ENCODE peak calls at places on chromosomes 4 and X, in seven cellular contexts. B, A, R, C, G, Q and J are unnamed samples.

GRCh38 chrX:110086916-110087484 is 84.1 kb downstream of the TMEM164 start:
- DNase-seq in A (no peak), B (no peak), R (peak), G (peak), Q (no peak), C (no peak), J (no peak)

GRCh38 chrX:23752740-23753435 is 9.8 kb upstream of the ACOT9 start:
- DNase-seq in R (no peak), B (no peak), G (no peak), C (no peak), A (no peak), Q (no peak), J (no peak)

GRCh38 chr4:153523941-153524386 is 57.8 kb downstream of the TMEM131L start:
- DNase-seq in A (no peak), B (no peak), G (no peak), Q (no peak), C (no peak), R (no peak), J (no peak)

GRCh38 chrX:50594788-50595187 is 124.2 kb upstream of the DGKK start:
- DNase-seq in R (no peak), G (no peak), C (no peak), A (no peak), B (no peak), Q (peak), J (no peak)

GRCh38 chrX:133461226-133461625 is 45.9 kb upstream of the GPC4 start:
- DNase-seq in A (no peak), C (no peak), R (no peak), G (no peak), B (no peak), Q (no peak), J (no peak)

GRCh38 chr4:25236971-25237370 is 3.1 kb downstream of the PI4K2B start:
- DNase-seq in G (no peak), C (no peak), B (no peak), A (no peak), Q (no peak), R (no peak), J (no peak)

GRCh38 chrX:55818673-55819375 is 101.3 kb downstream of the RRAGB start:
- DNase-seq in A (no peak), G (no peak), R (no peak), C (no peak), Q (no peak), B (no peak), J (no peak)

GRCh38 chr4:106034205-106034604 is 138.9 kb downstream of the NPNT start:
- DNase-seq in Q (no peak), A (no peak), C (no peak), G (no peak), B (no peak), R (no peak), J (no peak)

GRCh38 chrX:39613997-39614679 is 483.6 kb downstream of the BCOR start:
- DNase-seq in C (no peak), R (no peak), Q (peak), A (peak), B (peak), G (no peak), J (peak)

GRCh38 chr4:113998531-113998930 is 19.1 kb upstream of the ARSJ start:
- DNase-seq in B (no peak), G (no peak), A (no peak), Q (no peak), C (no peak), R (no peak), J (no peak)

GRCh38 chr4:157978680-157979361 is 194.0 kb downstream of the GASK1B start:
- DNase-seq in R (peak), A (peak), Q (peak), B (no peak), C (peak), G (peak), J (no peak)

GRCh38 chr4:58807843-58808605 is 1697.8 kb upstream of the IGFBP7 start:
- DNase-seq in C (no peak), B (no peak), R (no peak), A (no peak), G (no peak), Q (no peak), J (no peak)
- TF ChIP-seq TAF1 in C (no peak), B (no peak), R (no peak), A (no peak), G (no peak), Q (no peak), J (no peak)

GRCh38 chr4:81032805-81033684 is 2.5 kb downstream of the BMP3 start:
- DNase-seq in A (no peak), C (no peak), R (no peak), B (no peak), G (no peak), Q (no peak), J (no peak)
- TF ChIP-seq TAF1 in A (no peak), C (no peak), R (no peak), B (no peak), G (no peak), Q (no peak), J (no peak)

DNA sequence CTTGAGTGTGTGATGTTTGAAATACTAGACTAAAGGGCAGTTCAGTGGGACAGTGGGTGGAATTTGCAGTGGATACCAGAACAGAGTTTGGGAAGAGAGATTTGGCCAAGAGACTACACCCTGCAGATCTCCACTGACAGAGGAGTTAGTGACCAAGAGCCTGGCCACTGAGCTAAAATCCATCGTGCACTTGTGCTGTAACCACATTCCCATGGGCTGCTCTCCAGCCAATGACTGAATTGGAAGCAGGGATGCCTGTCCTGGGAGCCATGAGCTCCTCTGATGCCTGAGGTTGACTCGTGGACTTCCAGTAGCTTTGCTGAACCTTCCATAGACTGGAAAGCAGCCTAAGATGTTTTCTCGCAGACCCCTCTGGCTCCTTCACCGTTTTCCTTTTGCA is 296.1 kb downstream of the TRIML1 start:
- DNase-seq in C (no peak), Q (no peak), R (no peak), A (no peak), G (no peak), B (no peak), J (no peak)
- TF ChIP-seq TAF1 in C (no peak), Q (no peak), R (no peak), A (no peak), G (no peak), B (no peak), J (no peak)

DNA sequence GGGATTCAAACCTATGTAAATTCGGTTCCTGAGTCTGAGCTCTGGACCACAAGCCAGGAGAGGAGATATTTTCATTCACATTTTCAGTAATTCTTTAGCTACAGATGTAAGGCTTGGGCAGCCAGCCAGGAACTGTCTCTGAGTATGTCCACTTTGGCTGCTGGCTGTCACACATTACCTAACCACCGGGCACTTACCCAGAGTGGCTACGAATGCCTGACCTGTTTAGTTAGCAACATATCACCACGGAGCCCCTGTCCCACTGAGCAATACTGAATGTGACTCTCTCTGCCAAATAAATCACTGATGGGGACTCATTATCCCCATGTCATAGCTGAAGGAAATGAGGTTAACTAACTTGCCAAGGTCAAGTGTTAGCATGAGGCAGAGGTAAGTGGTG is 15.3 kb downstream of the USP46 start:
- DNase-seq in G (peak), R (no peak), C (no peak), Q (no peak), A (peak), B (no peak), J (no peak)
- TF ChIP-seq TAF1 in G (no peak), R (no peak), C (no peak), Q (no peak), A (no peak), B (no peak), J (no peak)